ENCODE peak calls at places on chromosomes 4 and X, in six cellular contexts. I is IMR-90, O is mesenchymal stem cell, K is H9, S is mesendoderm, X is H1. W is an unnamed sample.

GRCh38 chrX:108299101-108299591 is 139.1 kb downstream of the COL4A6 start:
- DNase-seq in I (peak; percentile 46), O (peak; percentile 40), K (no peak), S (no peak), X (no peak), W (no peak)

GRCh38 chr4:112751447-112751846 is 114.5 kb downstream of the LARP7 start:
- DNase-seq in I (no peak), O (no peak), K (peak; percentile 56), S (peak; percentile 99), X (no peak), W (no peak)

GRCh38 chr4:67087897-67088296 is 457.4 kb downstream of the CENPC start:
- DNase-seq in I (no peak), O (peak; percentile 8), K (peak; percentile 50), S (peak; percentile 65), X (peak; percentile 77), W (no peak)

GRCh38 chrX:37348237-37349130 is 680 bp upstream of the PRRG1 start:
- DNase-seq in I (peak; percentile 84), O (peak; percentile 82), K (no peak), S (no peak), X (no peak), W (peak; percentile 0)

GRCh38 chr4:56619160-56619559 is 61.9 kb downstream of the HOPX start:
- DNase-seq in I (peak; percentile 58), O (peak; percentile 64), K (no peak), S (no peak), X (no peak), W (no peak)

GRCh38 chr4:40325406-40326019 is 9.6 kb upstream of the CHRNA9 start:
- DNase-seq in I (peak; percentile 72), O (peak; percentile 78), K (no peak), S (peak; percentile 73), X (no peak), W (peak; percentile 27)

GRCh38 chrX:136259543-136259942 is 8.3 kb upstream of the MAP7D3 start:
- DNase-seq in I (peak; percentile 68), O (peak; percentile 74), K (no peak), S (peak; percentile 46), X (no peak), W (no peak)

GRCh38 chrX:40201486-40201885 is 103.7 kb upstream of the BCOR start:
- DNase-seq in I (no peak), O (no peak), K (no peak), S (peak; percentile 18), X (no peak), W (no peak)

GRCh38 chrX:55754861-55755294 is 37.3 kb downstream of the RRAGB start:
- DNase-seq in I (no peak), O (no peak), K (no peak), S (no peak), X (no peak), W (no peak)

GRCh38 chr4:3706111-3706511 is 60.1 kb upstream of the ADRA2C start:
- DNase-seq in I (no peak), O (no peak), K (no peak), S (no peak), X (no peak), W (no peak)

GRCh38 chr4:108058685-108059440 is 69.2 kb downstream of the HADH start:
- DNase-seq in I (peak; percentile 70), O (peak; percentile 94), K (no peak), S (no peak), X (no peak), W (no peak)

GRCh38 chrX:119015407-119016242 is 41.2 kb downstream of the LONRF3 start:
- DNase-seq in I (peak; percentile 80), O (peak; percentile 83), K (no peak), S (peak; percentile 15), X (no peak), W (no peak)

GRCh38 chr4:61828960-61829359 is 628.8 kb downstream of the ADGRL3 start:
- DNase-seq in I (no peak), O (no peak), K (no peak), S (no peak), X (no peak), W (no peak)

GRCh38 chrX:95640226-95640625 is 1044.4 kb upstream of the DIAPH2 start:
- DNase-seq in I (no peak), O (no peak), K (no peak), S (no peak), X (no peak), W (no peak)

GRCh38 chr4:151443247-151443646 is 34.3 kb downstream of the FHIP1A start:
- DNase-seq in I (no peak), O (no peak), K (no peak), S (no peak), X (no peak), W (no peak)

GRCh38 chrX:38018734-38019410 is 12.5 kb downstream of the SYTL5 start:
- DNase-seq in I (no peak), O (no peak), K (no peak), S (no peak), X (no peak), W (no peak)

GRCh38 chrX:30906726-30907125 is 17.7 kb upstream of the TAB3 start:
- DNase-seq in I (peak; percentile 54), O (no peak), K (no peak), S (no peak), X (no peak), W (no peak)

GRCh38 chrX:113741744-113742143 is 842.1 kb upstream of the HTR2C start:
- DNase-seq in I (no peak), O (peak; percentile 33), K (no peak), S (peak; percentile 33), X (no peak), W (no peak)

GRCh38 chrX:130704053-130705038 is 198.7 kb downstream of the ENOX2 start:
- DNase-seq in I (peak; percentile 69), O (peak; percentile 67), K (no peak), S (no peak), X (no peak), W (no peak)

GRCh38 chr4:159428975-159429692 is 326.3 kb downstream of the RAPGEF2 start:
- DNase-seq in I (no peak), O (no peak), K (no peak), S (no peak), X (no peak), W (no peak)

GRCh38 chr4:12411072-12411471 is 982.4 kb upstream of the HS3ST1 start:
- DNase-seq in I (no peak), O (no peak), K (no peak), S (no peak), X (no peak), W (no peak)

GRCh38 chr4:103054030-103054429 is 22.5 kb downstream of the SLC9B2 start:
- DNase-seq in I (no peak), O (no peak), K (no peak), S (no peak), X (no peak), W (no peak)

GRCh38 chr4:2070421-2071251 is 11.5 kb downstream of the NAT8L start:
- DNase-seq in I (no peak), O (no peak), K (no peak), S (no peak), X (no peak), W (no peak)

GRCh38 chr4:157291071-157291470 is 70.5 kb downstream of the GRIA2 start:
- DNase-seq in I (no peak), O (no peak), K (no peak), S (peak; percentile 10), X (no peak), W (no peak)

GRCh38 chrX:118497180-118497814 is 1.7 kb downstream of the DOCK11 start:
- DNase-seq in I (no peak), O (no peak), K (no peak), S (no peak), X (no peak), W (no peak)

GRCh38 chrX:45238489-45238888 is 37.8 kb upstream of the DIPK2B start:
- DNase-seq in I (no peak), O (no peak), K (no peak), S (no peak), X (no peak), W (no peak)

GRCh38 chr4:148845609-148846008 is 403.4 kb upstream of the NR3C2 start:
- DNase-seq in I (no peak), O (no peak), K (no peak), S (no peak), X (no peak), W (no peak)

GRCh38 chr4:183444149-183444952 is at the start of gene CDKN2AIP:
- DNase-seq in I (peak; percentile 90), O (peak; percentile 95), K (peak; percentile 94), S (peak; percentile 98), X (peak; percentile 90), W (peak; percentile 96)
- H2BK15ac ChIP-seq in I (peak within 1 kb of the TSS; percentile 2), O (peak within 1 kb of the TSS; percentile 86), K (peak within 1 kb of the TSS; percentile 41), S (no peak within 1 kb of the TSS), X (peak within 1 kb of the TSS; percentile 84), W (peak within 1 kb of the TSS; percentile 85)

GRCh38 chr4:16118090-16118489 is 34.3 kb upstream of the PROM1 start:
- DNase-seq in I (no peak), O (no peak), K (no peak), S (no peak), X (no peak), W (no peak)

GRCh38 chr4:16116493-16116990 is 32.7 kb upstream of the PROM1 start:
- DNase-seq in I (no peak), O (no peak), K (peak; percentile 5), S (no peak), X (no peak), W (no peak)

GRCh38 chr4:16117164-16117563 is 33.3 kb upstream of the PROM1 start:
- DNase-seq in I (no peak), O (no peak), K (peak; percentile 2), S (no peak), X (no peak), W (no peak)

GRCh38 chr4:16114546-16114945 is 30.7 kb upstream of the PROM1 start:
- DNase-seq in I (no peak), O (no peak), K (no peak), S (no peak), X (no peak), W (no peak)

DNA sequence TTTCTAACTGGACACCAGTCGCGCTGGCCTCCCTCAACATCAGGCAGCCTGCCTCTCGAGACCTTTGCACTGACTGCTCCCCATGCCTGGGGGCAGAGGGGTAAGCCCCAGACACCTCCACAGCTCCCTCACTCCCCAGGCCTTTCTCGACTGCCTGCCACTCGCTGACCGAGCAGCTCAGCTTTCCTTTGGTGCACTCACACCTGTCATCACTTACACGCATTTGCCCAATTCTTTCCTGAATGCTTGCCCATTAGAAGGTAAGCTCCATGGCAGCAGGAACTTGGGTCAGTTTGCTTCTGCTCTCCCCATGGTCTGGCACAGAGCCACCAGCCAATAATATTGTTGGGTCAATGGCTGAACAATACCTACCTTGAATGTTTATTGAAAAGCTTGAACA is 32.2 kb upstream of the PROM1 start:
- DNase-seq in I (no peak), O (no peak), K (peak; percentile 21), S (no peak), X (no peak), W (no peak)
- H2BK15ac ChIP-seq in I (no peak overlapping the region), O (no peak overlapping the region), K (no peak overlapping the region), S (no peak overlapping the region), X (no peak overlapping the region), W (no peak overlapping the region)

GRCh38 chr4:100898844-100899243 is 381.0 kb upstream of the EMCN start:
- DNase-seq in I (no peak), O (no peak), K (no peak), S (no peak), X (no peak), W (no peak)
- H2BK15ac ChIP-seq in I (no peak overlapping the region), O (no peak overlapping the region), K (no peak overlapping the region), S (no peak overlapping the region), X (no peak overlapping the region), W (no peak overlapping the region)

DNA sequence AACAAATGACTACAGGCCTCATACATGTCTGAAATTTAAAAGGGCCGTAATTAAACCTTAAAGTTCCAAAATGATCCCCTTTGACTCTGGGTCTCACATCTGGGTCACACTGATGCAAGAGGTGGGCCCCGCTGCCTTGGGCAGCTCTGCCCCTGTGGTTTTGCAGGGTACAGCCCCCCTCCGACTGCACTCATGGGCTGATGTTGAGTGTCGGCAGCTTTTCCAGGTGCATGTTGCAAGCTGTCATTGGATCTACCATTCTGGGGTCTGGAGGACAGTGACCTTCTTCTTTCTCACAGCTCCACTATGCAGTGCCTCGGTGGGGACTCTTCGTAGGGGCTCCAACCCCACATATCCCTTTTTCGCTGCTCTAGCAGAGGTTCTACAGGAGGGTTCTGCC is 1537.9 kb downstream of the PCDH18 start:
- DNase-seq in I (no peak), O (no peak), K (no peak), S (no peak), X (no peak), W (no peak)
- H2BK15ac ChIP-seq in I (no peak overlapping the region), O (no peak overlapping the region), K (no peak overlapping the region), S (no peak overlapping the region), X (no peak overlapping the region), W (no peak overlapping the region)